ENCODE peak calls at places on chromosomes 1 and 21, in five cellular contexts. One of them, this sample, is unnamed.

GRCh38 chr1:184545601-184546000 is 158.8 kb downstream of the C1orf21 start:
- DNase-seq in mesenchymal stem cell: peak
- DNase-seq in H1: no peak
- DNase-seq in H9: no peak
- DNase-seq in trophoblast cell: peak
- DNase-seq in this sample: no peak

GRCh38 chr1:67889940-67890567 is 56.8 kb upstream of the GNG12 start:
- DNase-seq in mesenchymal stem cell: peak
- DNase-seq in H1: no peak
- DNase-seq in H9: no peak
- DNase-seq in trophoblast cell: peak
- DNase-seq in this sample: no peak

GRCh38 chr1:40532844-40533424 is 1.5 kb downstream of the ZNF684 start:
- DNase-seq in mesenchymal stem cell: peak
- DNase-seq in H1: no peak
- DNase-seq in H9: no peak
- DNase-seq in trophoblast cell: peak
- DNase-seq in this sample: peak

GRCh38 chr1:246067432-246068021 is 439.6 kb downstream of the SMYD3 start:
- DNase-seq in mesenchymal stem cell: peak
- DNase-seq in H1: no peak
- DNase-seq in H9: no peak
- DNase-seq in trophoblast cell: no peak
- DNase-seq in this sample: no peak

GRCh38 chr1:11841245-11842153 is 6.1 kb downstream of the NPPA start:
- DNase-seq in mesenchymal stem cell: no peak
- DNase-seq in H1: no peak
- DNase-seq in H9: no peak
- DNase-seq in trophoblast cell: no peak
- DNase-seq in this sample: no peak

GRCh38 chr1:159867322-159868064 is 5.0 kb upstream of the VSIG8 start:
- DNase-seq in mesenchymal stem cell: peak
- DNase-seq in H1: no peak
- DNase-seq in H9: peak
- DNase-seq in trophoblast cell: no peak
- DNase-seq in this sample: no peak

GRCh38 chr1:112493351-112493750 is 15.4 kb upstream of the WNT2B start:
- DNase-seq in mesenchymal stem cell: no peak
- DNase-seq in H1: no peak
- DNase-seq in H9: no peak
- DNase-seq in trophoblast cell: no peak
- DNase-seq in this sample: no peak

GRCh38 chr1:109530457-109531204 is 9.0 kb upstream of the GPR61 start:
- DNase-seq in mesenchymal stem cell: no peak
- DNase-seq in H1: no peak
- DNase-seq in H9: no peak
- DNase-seq in trophoblast cell: no peak
- DNase-seq in this sample: no peak

GRCh38 chr1:975896-976683 is 5.8 kb downstream of the PERM1 start:
- DNase-seq in mesenchymal stem cell: peak
- DNase-seq in H1: no peak
- DNase-seq in H9: peak
- DNase-seq in trophoblast cell: peak
- DNase-seq in this sample: no peak

GRCh38 chr1:228465571-228466146 is 21.5 kb upstream of the RNF187 start:
- DNase-seq in mesenchymal stem cell: no peak
- DNase-seq in H1: no peak
- DNase-seq in H9: no peak
- DNase-seq in trophoblast cell: no peak
- DNase-seq in this sample: no peak

GRCh38 chr1:57353589-57353988 is 70.3 kb downstream of the DAB1 start:
- DNase-seq in mesenchymal stem cell: no peak
- DNase-seq in H1: no peak
- DNase-seq in H9: no peak
- DNase-seq in trophoblast cell: no peak
- DNase-seq in this sample: no peak

GRCh38 chr1:48817505-48818114 is 40.9 kb upstream of the BEND5 start:
- DNase-seq in mesenchymal stem cell: peak
- DNase-seq in H1: peak
- DNase-seq in H9: peak
- DNase-seq in trophoblast cell: peak
- DNase-seq in this sample: peak

GRCh38 chr1:24694380-24694843 is 50.8 kb upstream of the CLIC4 start:
- DNase-seq in mesenchymal stem cell: peak
- DNase-seq in H1: no peak
- DNase-seq in H9: no peak
- DNase-seq in trophoblast cell: peak
- DNase-seq in this sample: no peak

DNA sequence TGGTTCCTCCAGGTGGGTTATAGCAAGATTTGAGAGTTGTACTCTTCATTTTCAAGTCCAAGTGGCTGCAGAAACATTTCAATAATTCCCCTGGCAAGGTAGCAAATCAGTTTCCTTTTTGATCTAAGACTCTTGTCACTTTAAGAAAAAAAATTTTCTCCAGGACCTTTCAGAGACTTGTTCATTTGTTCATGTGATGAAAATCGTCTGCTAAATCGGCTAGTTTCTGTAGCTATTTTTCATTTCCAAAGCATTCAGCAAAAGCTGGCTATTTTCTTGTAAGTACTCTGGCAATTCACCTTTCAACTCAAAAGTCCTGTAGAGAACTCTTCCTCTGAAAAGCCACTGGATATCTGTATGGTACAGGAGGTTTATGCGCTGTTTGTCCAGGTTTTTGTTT is 93.5 kb downstream of the LTN1 start:
- DNase-seq in mesenchymal stem cell: no peak
- DNase-seq in H1: no peak
- DNase-seq in H9: no peak
- DNase-seq in trophoblast cell: no peak
- DNase-seq in this sample: no peak
- H2BK5ac ChIP-seq in mesenchymal stem cell: no peak
- H2BK5ac ChIP-seq in H1: no peak
- H2BK5ac ChIP-seq in H9: no peak
- H2BK5ac ChIP-seq in trophoblast cell: no peak
- H2BK5ac ChIP-seq in this sample: no peak

GRCh38 chr21:38660333-38661295 is 145.1 kb upstream of the ETS2 start:
- DNase-seq in mesenchymal stem cell: no peak
- DNase-seq in H1: no peak
- DNase-seq in H9: peak
- DNase-seq in trophoblast cell: no peak
- DNase-seq in this sample: no peak
- H2BK12ac ChIP-seq in mesenchymal stem cell: peak
- H2BK12ac ChIP-seq in H1: no peak
- H2BK12ac ChIP-seq in H9: no peak
- H2BK12ac ChIP-seq in trophoblast cell: no peak
- H2BK12ac ChIP-seq in this sample: no peak

DNA sequence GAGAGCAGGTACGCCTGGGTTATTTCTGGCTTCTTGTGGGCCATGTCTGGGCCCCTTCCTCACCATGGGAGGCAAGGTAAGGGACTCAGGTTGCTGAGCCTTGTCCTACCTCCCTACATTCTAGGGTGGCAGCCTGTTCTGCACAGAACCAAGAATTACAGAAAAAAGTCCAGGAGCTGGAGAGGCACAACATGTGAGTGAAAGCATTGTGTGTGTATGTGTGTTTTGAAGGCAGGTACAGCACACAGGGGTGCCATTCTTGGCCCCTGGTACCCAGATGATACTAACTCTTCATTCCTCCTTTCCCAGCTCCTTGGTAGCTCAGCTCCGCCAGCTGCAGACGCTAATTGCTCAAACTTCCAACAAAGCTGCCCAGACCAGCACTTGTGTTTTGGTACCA is 4.4 kb downstream of the JTB start:
- DNase-seq in mesenchymal stem cell: no peak
- DNase-seq in H1: no peak
- DNase-seq in H9: no peak
- DNase-seq in trophoblast cell: no peak
- DNase-seq in this sample: no peak
- H3K4me2 ChIP-seq in mesenchymal stem cell: no peak
- H3K4me2 ChIP-seq in H1: no peak
- H3K4me2 ChIP-seq in H9: no peak
- H3K4me2 ChIP-seq in trophoblast cell: no peak
- H3K4me2 ChIP-seq in this sample: no peak

GRCh38 chr1:85453640-85454194 is 11.2 kb downstream of the DDAH1 start:
- DNase-seq in mesenchymal stem cell: peak
- DNase-seq in H1: no peak
- DNase-seq in H9: no peak
- DNase-seq in trophoblast cell: no peak
- DNase-seq in this sample: no peak

GRCh38 chr1:85450832-85451231 is 14.1 kb downstream of the DDAH1 start:
- DNase-seq in mesenchymal stem cell: no peak
- DNase-seq in H1: no peak
- DNase-seq in H9: no peak
- DNase-seq in trophoblast cell: no peak
- DNase-seq in this sample: no peak

GRCh38 chr1:85454214-85454613 is 10.7 kb downstream of the DDAH1 start:
- DNase-seq in mesenchymal stem cell: no peak
- DNase-seq in H1: no peak
- DNase-seq in H9: no peak
- DNase-seq in trophoblast cell: no peak
- DNase-seq in this sample: no peak

GRCh38 chr1:85451236-85451830 is 13.6 kb downstream of the DDAH1 start:
- DNase-seq in mesenchymal stem cell: no peak
- DNase-seq in H1: no peak
- DNase-seq in H9: no peak
- DNase-seq in trophoblast cell: peak
- DNase-seq in this sample: no peak

GRCh38 chr1:85452859-85453430 is 12.0 kb downstream of the DDAH1 start:
- DNase-seq in mesenchymal stem cell: no peak
- DNase-seq in H1: no peak
- DNase-seq in H9: no peak
- DNase-seq in trophoblast cell: no peak
- DNase-seq in this sample: no peak
- H2BK5ac ChIP-seq in mesenchymal stem cell: no peak
- H2BK5ac ChIP-seq in H1: no peak
- H2BK5ac ChIP-seq in H9: no peak
- H2BK5ac ChIP-seq in trophoblast cell: no peak
- H2BK5ac ChIP-seq in this sample: no peak

DNA sequence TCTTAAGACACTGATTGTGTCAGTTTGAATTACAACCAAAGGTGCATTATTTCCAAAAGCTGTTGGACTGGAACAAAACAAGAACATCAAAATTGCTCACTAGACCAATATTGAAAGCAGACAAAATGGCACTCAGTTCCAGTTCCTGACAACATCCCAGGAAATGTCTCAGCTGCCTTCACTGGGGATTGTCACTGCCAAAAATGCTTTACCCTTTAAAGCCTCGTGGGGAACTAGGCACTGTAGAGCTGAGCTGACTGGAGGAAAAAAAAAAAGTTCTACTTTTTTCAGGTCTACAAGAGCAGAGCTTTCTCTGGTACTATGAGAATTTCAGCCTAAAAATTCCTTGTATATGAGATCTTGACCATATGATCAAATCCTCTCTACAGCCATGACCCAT is 21.9 kb downstream of the GPR52 start:
- DNase-seq in mesenchymal stem cell: no peak
- DNase-seq in H1: no peak
- DNase-seq in H9: no peak
- DNase-seq in trophoblast cell: no peak
- DNase-seq in this sample: no peak
- H2BK12ac ChIP-seq in mesenchymal stem cell: no peak
- H2BK12ac ChIP-seq in H1: no peak
- H2BK12ac ChIP-seq in H9: no peak
- H2BK12ac ChIP-seq in trophoblast cell: no peak
- H2BK12ac ChIP-seq in this sample: no peak

DNA sequence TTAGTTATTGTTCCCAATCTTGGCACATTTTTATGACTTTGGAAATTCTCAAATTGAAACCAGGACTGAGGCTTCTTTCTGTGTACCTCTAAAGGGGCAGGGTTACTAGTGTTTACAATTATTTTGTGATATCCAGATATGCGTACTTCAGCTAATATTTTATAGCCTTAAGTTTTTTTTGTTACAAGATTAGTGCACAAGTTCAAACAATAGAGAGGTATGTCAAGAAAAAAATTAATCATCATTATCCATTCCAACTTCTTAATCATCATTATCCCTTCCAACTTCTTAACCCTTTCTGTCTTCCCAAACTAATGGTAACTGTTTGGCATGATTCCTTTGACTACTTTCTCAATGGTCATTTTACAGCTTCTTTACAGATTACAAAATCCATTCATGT is 272.9 kb upstream of the C1orf105 start:
- DNase-seq in mesenchymal stem cell: no peak
- DNase-seq in H1: no peak
- DNase-seq in H9: no peak
- DNase-seq in trophoblast cell: no peak
- DNase-seq in this sample: no peak
- H3K4me2 ChIP-seq in mesenchymal stem cell: no peak
- H3K4me2 ChIP-seq in H1: no peak
- H3K4me2 ChIP-seq in H9: no peak
- H3K4me2 ChIP-seq in trophoblast cell: no peak
- H3K4me2 ChIP-seq in this sample: no peak

GRCh38 chr21:37059181-37059580 is 13.7 kb downstream of the PIGP start:
- DNase-seq in mesenchymal stem cell: no peak
- DNase-seq in H1: no peak
- DNase-seq in H9: no peak
- DNase-seq in trophoblast cell: no peak
- DNase-seq in this sample: no peak
- H2BK5ac ChIP-seq in mesenchymal stem cell: no peak
- H2BK5ac ChIP-seq in H1: no peak
- H2BK5ac ChIP-seq in H9: no peak
- H2BK5ac ChIP-seq in trophoblast cell: no peak
- H2BK5ac ChIP-seq in this sample: no peak

This sample was measured in neuronal stem cell.